ENCODE peak calls at places on chromosome 16, in seven cellular contexts. N is tibial nerve; I is progenitor cell of endocrine pancreas; D is psoas muscle; V is HEK293T; A is stimulated activated CD8-positive, alpha-beta memory T cell treated with anti-CD3 and anti-CD28 coated beads, Interleukin-15, amount 100 ng/mL, for 24 hours; L is substantia nigra. M is an unnamed sample.
A peak's percentile ranks its signal among the peaks of the same experiment; 100 is the strongest.

GRCh38 chr16:19664166-19664565 is 53.9 kb downstream of the KNOP1 start:
- DNase-seq in N (no peak), I (no peak), D (no peak), V (no peak), A (no peak), L (no peak), M (no peak)

GRCh38 chr16:56032072-56032471 is 156.9 kb upstream of the CES5A start:
- DNase-seq in N (no peak), I (no peak), D (no peak), V (no peak), A (no peak), L (no peak), M (no peak)

GRCh38 chr16:25006504-25007055 is 8.6 kb downstream of the ARHGAP17 start:
- DNase-seq in N (no peak), I (no peak), D (no peak), V (no peak), A (no peak), L (no peak), M (no peak)

GRCh38 chr16:20388854-20389253 is 15.7 kb downstream of the PDILT start:
- DNase-seq in N (no peak), I (no peak), D (no peak), V (no peak), A (no peak), L (no peak), M (no peak)

GRCh38 chr16:76756423-76756822 is 434.6 kb upstream of the MON1B start:
- DNase-seq in N (no peak), I (no peak), D (no peak), V (no peak), A (no peak), L (no peak), M (no peak)

GRCh38 chr16:58249388-58249779 is 45.4 kb downstream of the PRSS54 start:
- DNase-seq in N (no peak), I (no peak), D (no peak), V (no peak), A (no peak), L (no peak), M (no peak)

GRCh38 chr16:11302977-11303376 is 21.8 kb upstream of the PRM1 start:
- DNase-seq in N (no peak), I (no peak), D (no peak), V (no peak), A (no peak), L (no peak), M (no peak)

GRCh38 chr16:58628845-58629680 is 563 bp downstream of the CNOT1 start:
- DNase-seq in N (peak; percentile 23), I (peak; percentile 16), D (peak; percentile 75), V (peak; percentile 21), A (peak; percentile 20), L (no peak), M (peak; percentile 19)

GRCh38 chr16:70422543-70422942 is 16.4 kb downstream of the ST3GAL2 start:
- DNase-seq in N (no peak), I (no peak), D (no peak), V (no peak), A (no peak), L (no peak), M (no peak)

GRCh38 chr16:69848635-69849545 is 86.8 kb downstream of the WWP2 start:
- DNase-seq in N (peak; percentile 58), I (no peak), D (peak; percentile 92), V (peak; percentile 42), A (no peak), L (peak; percentile 26), M (peak; percentile 53)

GRCh38 chr16:3592559-3592958 is 15.4 kb upstream of the NLRC3 start:
- DNase-seq in N (no peak), I (no peak), D (no peak), V (no peak), A (no peak), L (no peak), M (no peak)

GRCh38 chr16:54178491-54178976 is 108.1 kb downstream of the IRX3 start:
- DNase-seq in N (no peak), I (no peak), D (no peak), V (no peak), A (no peak), L (no peak), M (no peak)

GRCh38 chr16:80387308-80387921 is 153.4 kb upstream of the DYNLRB2 start:
- DNase-seq in N (no peak), I (no peak), D (no peak), V (no peak), A (no peak), L (no peak), M (no peak)

GRCh38 chr16:19835989-19836421 is 48.6 kb downstream of the GPRC5B start:
- DNase-seq in N (no peak), I (no peak), D (no peak), V (no peak), A (no peak), L (no peak), M (peak; percentile 74)

GRCh38 chr16:54928421-54929089 is 2.1 kb upstream of the IRX5 start:
- DNase-seq in N (no peak), I (no peak), D (peak; percentile 85), V (peak; percentile 45), A (no peak), L (peak; percentile 85), M (no peak)

GRCh38 chr16:84928679-84929420 is 82.5 kb downstream of the ZDHHC7 start:
- DNase-seq in N (peak; percentile 68), I (no peak), D (peak; percentile 92), V (no peak), A (no peak), L (no peak), M (no peak)

GRCh38 chr16:10935491-10935890 is 6.8 kb downstream of the DEXI start:
- DNase-seq in N (no peak), I (no peak), D (no peak), V (no peak), A (no peak), L (no peak), M (no peak)

GRCh38 chr16:67406628-67407027 is 9.6 kb downstream of the ZDHHC1 start:
- DNase-seq in N (no peak), I (no peak), D (no peak), V (no peak), A (no peak), L (no peak), M (no peak)

GRCh38 chr16:87850009-87851006 is 19.0 kb downstream of the SLC7A5 start:
- DNase-seq in N (no peak), I (peak; percentile 78), D (peak; percentile 87), V (peak; percentile 83), A (peak; percentile 62), L (no peak), M (no peak)

GRCh38 chr16:67192781-67193260 is 866 bp downstream of the E2F4 start:
- DNase-seq in N (no peak), I (no peak), D (no peak), V (no peak), A (no peak), L (no peak), M (no peak)